ENCODE peak calls at places on chromosome 1, in five cellular contexts. T, S, B, P and Q are unnamed samples.

GRCh38 chr1:248923932-248924331 is 17.9 kb downstream of the PGBD2 start:
- DNase-seq in T (no peak), S (peak; percentile 7), B (no peak), P (no peak), Q (no peak)

GRCh38 chr1:93734999-93735398 is 53.4 kb upstream of the BCAR3 start:
- DNase-seq in T (no peak), S (no peak), B (no peak), P (no peak), Q (no peak)

GRCh38 chr1:218397752-218398339 is 52.7 kb downstream of the TGFB2 start:
- DNase-seq in T (no peak), S (no peak), B (no peak), P (no peak), Q (no peak)

GRCh38 chr1:246724725-246725095 is 501 bp downstream of the SCCPDH start:
- DNase-seq in T (peak; percentile 55), S (peak; percentile 59), B (peak; percentile 50), P (no peak), Q (peak; percentile 31)

GRCh38 chr1:167127236-167127635 is 33.4 kb downstream of the STYXL2 start:
- DNase-seq in T (no peak), S (no peak), B (no peak), P (no peak), Q (no peak)

GRCh38 chr1:198556969-198557368 is 16.5 kb upstream of the ATP6V1G3 start:
- DNase-seq in T (no peak), S (peak; percentile 19), B (no peak), P (peak; percentile 43), Q (peak; percentile 86)

GRCh38 chr1:148315081-148315811 is 163.2 kb upstream of the NBPF11 start:
- DNase-seq in T (no peak), S (peak; percentile 61), B (no peak), P (no peak), Q (peak; percentile 52)

GRCh38 chr1:176691251-176692228 is 228.6 kb downstream of the PAPPA2 start:
- DNase-seq in T (peak; percentile 75), S (peak; percentile 37), B (peak; percentile 46), P (peak; percentile 6), Q (peak; percentile 97)